ENCODE peak calls at places on chromosomes 7 and 10, in four cellular contexts. A, H, S and E are unnamed samples.

GRCh38 chr10:29637537-29637936 is 2.8 kb upstream of the SVIL start:
- DNase-seq in S (no peak), A (no peak), H (no peak), E (no peak)

GRCh38 chr7:21922605-21923004 is 23.1 kb downstream of the CDCA7L start:
- DNase-seq in H (no peak), A (no peak), S (no peak), E (no peak)

GRCh38 chr7:22400150-22400814 is 43.3 kb upstream of the RAPGEF5 start:
- DNase-seq in H (no peak), A (no peak), S (no peak), E (no peak)

GRCh38 chr7:55120501-55121198 is 101.8 kb downstream of the EGFR start:
- DNase-seq in H (peak), A (no peak), S (peak), E (no peak)

GRCh38 chr7:149075286-149075685 is 15.2 kb downstream of the ZNF786 start:
- DNase-seq in H (no peak), S (no peak), A (no peak), E (no peak)

GRCh38 chr10:51862149-51862548 is 162.8 kb upstream of the CSTF2T start:
- DNase-seq in A (no peak), H (no peak), S (peak), E (no peak)

GRCh38 chr7:87413951-87414381 is 61.5 kb downstream of the ABCB4 start:
- DNase-seq in S (no peak), H (peak), A (no peak), E (no peak)

GRCh38 chr10:126867567-126868365 is 37.5 kb upstream of the DOCK1 start:
- DNase-seq in S (no peak), A (no peak), H (no peak), E (no peak)

GRCh38 chr7:128878226-128879105 is 15.8 kb downstream of the ATP6V1F start:
- DNase-seq in A (peak), S (no peak), H (no peak), E (no peak)

GRCh38 chr7:44455155-44455554 is 35.3 kb downstream of the NUDCD3 start:
- DNase-seq in S (no peak), H (no peak), A (no peak), E (no peak)

GRCh38 chr7:3790803-3791202 is 489.8 kb downstream of the SDK1 start:
- DNase-seq in S (no peak), H (no peak), A (no peak), E (no peak)

GRCh38 chr7:101957733-101958525 is 140.5 kb downstream of the CUX1 start:
- DNase-seq in S (no peak), A (no peak), H (no peak), E (no peak)